ENCODE peak calls at places on chromosome 11, in four cellular contexts. K, S, A and G are unnamed samples.

GRCh38 chr11:74123008-74123448 is 47.8 kb downstream of the C2CD3 start:
- DNase-seq in K (peak), S (peak), A (no peak), G (no peak)

GRCh38 chr11:75577198-75577597 is 15.1 kb downstream of the SERPINH1 start:
- DNase-seq in K (no peak), S (no peak), A (no peak), G (no peak)

GRCh38 chr11:85663781-85664560 is 958 bp downstream of the CREBZF start:
- DNase-seq in K (peak), S (peak), A (peak), G (peak)

GRCh38 chr11:66330931-66331330 is 5.3 kb downstream of the RIN1 start:
- DNase-seq in K (no peak), S (no peak), A (no peak), G (no peak)

GRCh38 chr11:127106142-127106541 is 105.6 kb upstream of the KIRREL3 start:
- DNase-seq in K (peak), S (no peak), A (no peak), G (no peak)

GRCh38 chr11:57479925-57480324 is 19.6 kb downstream of the RTN4RL2 start:
- DNase-seq in K (no peak), S (no peak), A (no peak), G (no peak)

GRCh38 chr11:86460461-86461404 is 86.0 kb downstream of the CCDC81 start:
- DNase-seq in K (no peak), S (peak), A (no peak), G (no peak)

GRCh38 chr11:61577383-61578118 is 3.3 kb downstream of the SYT7 start:
- DNase-seq in K (no peak), S (no peak), A (peak), G (peak)

GRCh38 chr11:84103096-84103495 is 816.9 kb upstream of the CCDC90B start:
- DNase-seq in K (no peak), S (no peak), A (no peak), G (no peak)

GRCh38 chr11:93238956-93239355 is 41.2 kb upstream of the SLC36A4 start:
- DNase-seq in K (no peak), S (no peak), A (no peak), G (no peak)

GRCh38 chr11:19739872-19740271 is 27.2 kb downstream of the NAV2 start:
- DNase-seq in K (no peak), S (no peak), A (no peak), G (no peak)

GRCh38 chr11:19724765-19725164 is 12.1 kb downstream of the NAV2 start:
- DNase-seq in K (no peak), S (no peak), A (no peak), G (no peak)

GRCh38 chr11:110900426-110900825 is 188.2 kb upstream of the ARHGAP20 start:
- DNase-seq in K (no peak), S (no peak), A (no peak), G (no peak)

GRCh38 chr11:68584097-68584496 is 100.2 kb upstream of the GAL start:
- DNase-seq in K (peak), S (no peak), A (peak), G (peak)

GRCh38 chr11:95831198-95831883 is 41.0 kb downstream of the CEP57 start:
- DNase-seq in K (peak), S (peak), A (no peak), G (no peak)

GRCh38 chr11:18312663-18313420 is 9.1 kb downstream of the HPS5 start:
- DNase-seq in K (peak), S (peak), A (no peak), G (no peak)

GRCh38 chr11:37500425-37500824 is 902.4 kb upstream of the RAG2 start:
- DNase-seq in K (no peak), S (peak), A (no peak), G (no peak)

GRCh38 chr11:135073444-135073843 is 661.4 kb upstream of the B3GAT1 start:
- DNase-seq in K (no peak), S (no peak), A (no peak), G (no peak)
- TF ChIP-seq CTCF in K (no peak), S (no peak), A (no peak), G (no peak)

GRCh38 chr11:123083623-123084029 is 21.7 kb upstream of the HSPA8 start:
- DNase-seq in K (peak), S (peak), A (peak), G (peak)
- H3K4me3 ChIP-seq in K (no peak), S (no peak), A (no peak), G (no peak)

GRCh38 chr11:14026961-14027360 is 64.4 kb downstream of the SPON1 start:
- DNase-seq in K (peak), S (no peak), A (peak), G (peak)

GRCh38 chr11:14029971-14030531 is 67.5 kb downstream of the SPON1 start:
- DNase-seq in K (peak), S (peak), A (peak), G (peak)

GRCh38 chr11:14029415-14029814 is 66.9 kb downstream of the SPON1 start:
- DNase-seq in K (no peak), S (no peak), A (no peak), G (no peak)
- TF ChIP-seq CTCF in K (no peak), S (no peak), A (no peak), G (no peak)

GRCh38 chr11:64711944-64712306 is 11.1 kb downstream of the NRXN2 start:
- DNase-seq in K (no peak), S (no peak), A (no peak), G (no peak)

GRCh38 chr11:64713031-64713780 is 9.8 kb downstream of the NRXN2 start:
- DNase-seq in K (peak), S (peak), A (no peak), G (peak)

GRCh38 chr11:64712430-64713030 is 10.5 kb downstream of the NRXN2 start:
- DNase-seq in K (no peak), S (no peak), A (no peak), G (no peak)

GRCh38 chr11:64714664-64715063 is 8.3 kb downstream of the NRXN2 start:
- DNase-seq in K (no peak), S (no peak), A (no peak), G (no peak)

GRCh38 chr11:64713781-64714363 is 9.1 kb downstream of the NRXN2 start:
- DNase-seq in K (no peak), S (no peak), A (no peak), G (no peak)
- H3K4me3 ChIP-seq in K (no peak), S (no peak), A (no peak), G (peak)

GRCh38 chr11:14541180-14541579 is 21.0 kb upstream of the PSMA1 start:
- DNase-seq in K (peak), S (no peak), A (peak), G (no peak)

GRCh38 chr11:14538926-14539554 is 18.9 kb upstream of the PSMA1 start:
- DNase-seq in K (no peak), S (no peak), A (no peak), G (no peak)

GRCh38 chr11:14538271-14538925 is 18.2 kb upstream of the PSMA1 start:
- DNase-seq in K (no peak), S (no peak), A (no peak), G (peak)

GRCh38 chr11:14539867-14540475 is 19.8 kb upstream of the PSMA1 start:
- DNase-seq in K (no peak), S (no peak), A (no peak), G (no peak)

DNA sequence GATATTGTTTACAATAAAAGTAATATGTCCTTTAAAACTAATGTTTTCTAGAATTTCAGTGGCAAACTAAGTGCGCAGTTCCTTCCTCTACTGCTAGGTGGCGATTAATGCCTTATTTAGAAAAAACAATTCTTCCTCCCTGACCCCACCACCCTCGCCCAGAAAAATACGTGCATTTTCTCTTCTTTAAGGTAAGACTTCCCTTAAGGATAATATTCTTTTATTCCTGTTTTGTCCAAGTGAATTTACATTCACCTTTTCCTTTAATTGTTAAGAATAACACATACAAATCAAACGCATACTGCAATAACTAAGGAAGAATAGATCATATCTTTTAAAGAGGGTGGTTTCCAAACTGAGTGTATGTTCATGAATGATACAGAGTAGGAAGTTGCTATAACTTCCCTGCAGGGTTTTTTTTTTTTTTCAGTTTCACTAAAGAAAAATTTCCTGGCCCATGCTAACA is 17.0 kb upstream of the PSMA1 start:
- DNase-seq in K (peak), S (no peak), A (no peak), G (no peak)
- TF ChIP-seq CTCF in K (peak), S (peak), A (peak), G (peak)

DNA sequence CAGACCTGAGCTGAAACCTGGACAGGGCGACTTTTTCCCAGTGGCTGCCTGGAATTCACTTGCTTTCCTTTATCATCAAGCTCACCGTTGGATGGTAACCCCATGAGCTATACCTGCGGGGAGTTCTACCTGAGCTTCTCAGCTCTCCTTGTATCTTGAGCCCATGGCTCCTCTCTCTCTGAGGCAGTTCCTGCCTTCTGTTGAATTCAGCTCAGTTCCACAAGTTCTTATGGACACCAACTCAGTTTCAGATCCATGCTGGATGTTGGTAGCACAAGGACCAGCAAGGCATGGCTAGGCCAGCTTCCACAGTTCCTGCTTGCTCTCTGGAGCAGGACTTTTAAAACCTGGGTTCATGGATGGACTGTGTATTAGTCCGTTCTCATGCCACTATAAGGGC is 58.3 kb upstream of the AMPD3 start:
- DNase-seq in K (no peak), S (no peak), A (no peak), G (no peak)
- H3K4me3 ChIP-seq in K (no peak), S (no peak), A (no peak), G (no peak)

DNA sequence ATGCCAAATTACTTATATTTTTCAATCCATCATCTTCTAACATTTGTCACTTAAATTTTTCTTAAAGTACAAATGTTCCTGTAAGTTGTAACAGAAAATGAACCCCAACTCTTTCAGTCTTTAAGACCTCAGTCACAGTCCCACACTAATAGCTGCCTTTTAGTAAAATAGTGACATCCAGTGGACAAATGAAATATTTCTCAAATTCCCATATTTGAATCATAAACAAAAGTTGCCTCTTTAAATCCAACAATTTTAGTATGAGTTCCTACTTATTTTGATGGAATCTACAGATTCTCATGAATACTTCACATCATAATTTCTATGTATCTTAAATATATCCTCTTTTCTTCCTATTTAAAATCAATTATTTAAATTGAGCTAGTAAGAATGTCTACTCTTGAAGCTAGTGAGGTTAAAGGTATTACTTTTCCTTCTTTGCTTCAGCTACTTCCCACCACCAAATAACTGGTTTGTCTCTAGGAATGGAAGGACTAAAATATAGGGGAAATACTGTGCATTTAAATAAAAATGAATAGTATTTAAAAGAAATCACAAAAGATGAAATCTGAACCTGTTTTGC is 9.2 kb downstream of the LIN7C start:
- DNase-seq in K (peak), S (peak), A (no peak), G (no peak)
- TF ChIP-seq CTCF in K (peak), S (peak), A (peak), G (peak)

DNA sequence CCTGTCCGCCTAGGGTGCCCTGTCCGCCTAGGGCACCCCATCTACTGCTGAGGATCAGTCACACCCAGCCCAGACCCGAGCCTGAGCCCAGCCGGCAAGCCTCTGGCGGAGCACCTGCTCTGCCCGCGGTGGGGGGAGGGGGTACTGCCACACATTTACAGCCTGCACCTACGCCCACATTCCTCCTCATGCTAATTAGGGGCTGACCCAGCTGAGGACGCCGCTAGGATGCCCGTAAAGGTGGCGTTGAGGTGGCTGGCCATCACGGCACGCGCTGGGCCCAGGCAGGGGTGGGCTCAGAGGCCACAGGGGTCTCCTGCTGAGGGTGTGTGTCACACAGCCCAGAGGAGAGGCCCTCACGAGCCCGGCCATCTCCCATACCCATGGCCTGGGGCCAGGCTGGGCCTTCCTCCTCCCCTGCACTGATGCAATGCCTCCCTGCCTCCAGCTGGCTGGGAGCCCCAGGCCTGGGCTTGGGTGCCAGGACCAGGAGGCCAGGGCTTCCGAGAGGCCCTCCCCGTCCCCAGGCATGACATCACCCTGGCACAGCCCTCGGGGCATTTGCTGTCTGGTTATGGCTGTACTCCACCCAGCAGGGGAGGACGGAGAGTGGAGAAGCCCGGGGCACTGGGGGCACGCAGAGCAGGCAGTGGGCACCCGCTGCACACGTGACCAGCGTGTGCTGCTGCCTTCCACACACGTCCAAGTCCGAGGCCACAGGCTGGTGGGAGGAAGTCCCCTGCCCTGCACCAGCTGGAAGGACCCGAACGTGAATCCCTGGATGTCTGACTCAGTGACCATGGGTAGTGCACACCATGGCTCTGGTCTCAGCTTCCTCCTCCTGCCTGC is 12.7 kb downstream of the DUSP8 start:
- DNase-seq in K (peak), S (peak), A (peak), G (peak)
- H3K4me3 ChIP-seq in K (no peak), S (no peak), A (no peak), G (peak)

DNA sequence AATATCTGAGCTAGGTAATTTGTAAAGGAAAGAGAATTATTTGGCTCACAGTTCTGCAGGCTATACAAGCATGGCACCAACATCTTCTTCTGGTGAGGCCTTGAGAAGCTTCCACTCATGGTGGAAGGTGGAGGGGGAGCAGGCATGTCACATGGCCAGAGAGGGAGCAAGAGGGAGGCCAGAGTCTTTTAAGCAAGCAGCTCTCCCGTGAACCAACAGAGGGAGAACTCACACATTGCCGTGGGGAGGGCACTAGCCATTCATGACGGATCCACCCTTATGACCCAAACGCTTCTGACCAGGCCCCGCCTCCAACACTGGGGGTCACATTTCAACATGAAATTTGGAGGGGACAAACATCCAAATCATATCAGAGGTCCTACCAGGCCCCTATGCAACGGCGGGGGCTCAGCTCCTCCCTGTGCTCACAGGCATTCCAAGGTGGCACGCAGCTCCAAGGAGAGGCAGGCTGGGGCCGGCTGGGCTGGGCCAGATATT is 4.6 kb downstream of the C11orf96 start:
- DNase-seq in K (no peak), S (no peak), A (no peak), G (no peak)
- TF ChIP-seq CTCF in K (peak), S (peak), A (peak), G (peak)